ENCODE peak calls at places on chromosome 3, in six cellular contexts. One of them, this sample, is unnamed.

GRCh38 chr3:78734048-78734637 is 1033.7 kb downstream of the ROBO1 start:
- DNase-seq in BE2C: peak; percentile 37
- DNase-seq in aorta: no peak
- DNase-seq in OCI-LY7: no peak
- DNase-seq in right lobe of liver: no peak
- DNase-seq in breast epithelium: no peak
- DNase-seq in this sample: no peak

GRCh38 chr3:152385761-152386160 is 117.0 kb downstream of the MBNL1 start:
- DNase-seq in BE2C: no peak
- DNase-seq in aorta: no peak
- DNase-seq in OCI-LY7: no peak
- DNase-seq in right lobe of liver: no peak
- DNase-seq in breast epithelium: no peak
- DNase-seq in this sample: no peak

GRCh38 chr3:170572665-170573253 is 13.1 kb downstream of the SLC7A14 start:
- DNase-seq in BE2C: no peak
- DNase-seq in aorta: no peak
- DNase-seq in OCI-LY7: no peak
- DNase-seq in right lobe of liver: no peak
- DNase-seq in breast epithelium: no peak
- DNase-seq in this sample: no peak

GRCh38 chr3:188542196-188542595 is 388.2 kb downstream of the LPP start:
- DNase-seq in BE2C: no peak
- DNase-seq in aorta: no peak
- DNase-seq in OCI-LY7: no peak
- DNase-seq in right lobe of liver: no peak
- DNase-seq in breast epithelium: no peak
- DNase-seq in this sample: no peak

GRCh38 chr3:158660711-158661110 is 11.7 kb downstream of the LXN start:
- DNase-seq in BE2C: no peak
- DNase-seq in aorta: no peak
- DNase-seq in OCI-LY7: no peak
- DNase-seq in right lobe of liver: no peak
- DNase-seq in breast epithelium: no peak
- DNase-seq in this sample: no peak

GRCh38 chr3:185715091-185715490 is 109.8 kb downstream of the IGF2BP2 start:
- DNase-seq in BE2C: no peak
- DNase-seq in aorta: no peak
- DNase-seq in OCI-LY7: no peak
- DNase-seq in right lobe of liver: no peak
- DNase-seq in breast epithelium: no peak
- DNase-seq in this sample: no peak

GRCh38 chr3:194985031-194985578 is 285.9 kb downstream of the XXYLT1 start:
- DNase-seq in BE2C: no peak
- DNase-seq in aorta: peak; percentile 86
- DNase-seq in OCI-LY7: no peak
- DNase-seq in right lobe of liver: peak; percentile 79
- DNase-seq in breast epithelium: peak; percentile 19
- DNase-seq in this sample: no peak

GRCh38 chr3:60298141-60298540 is 953.1 kb downstream of the FHIT start:
- DNase-seq in BE2C: no peak
- DNase-seq in aorta: no peak
- DNase-seq in OCI-LY7: no peak
- DNase-seq in right lobe of liver: no peak
- DNase-seq in breast epithelium: no peak
- DNase-seq in this sample: no peak

GRCh38 chr3:94115482-94115881 is 52.6 kb downstream of the NSUN3 start:
- DNase-seq in BE2C: peak; percentile 36
- DNase-seq in aorta: no peak
- DNase-seq in OCI-LY7: peak; percentile 3
- DNase-seq in right lobe of liver: no peak
- DNase-seq in breast epithelium: no peak
- DNase-seq in this sample: no peak

GRCh38 chr3:186411994-186412393 is 50.0 kb upstream of the DGKG start:
- DNase-seq in BE2C: no peak
- DNase-seq in aorta: no peak
- DNase-seq in OCI-LY7: no peak
- DNase-seq in right lobe of liver: no peak
- DNase-seq in breast epithelium: no peak
- DNase-seq in this sample: no peak

GRCh38 chr3:5677560-5677959 is 490.1 kb downstream of the EDEM1 start:
- DNase-seq in BE2C: no peak
- DNase-seq in aorta: no peak
- DNase-seq in OCI-LY7: no peak
- DNase-seq in right lobe of liver: no peak
- DNase-seq in breast epithelium: no peak
- DNase-seq in this sample: no peak

DNA sequence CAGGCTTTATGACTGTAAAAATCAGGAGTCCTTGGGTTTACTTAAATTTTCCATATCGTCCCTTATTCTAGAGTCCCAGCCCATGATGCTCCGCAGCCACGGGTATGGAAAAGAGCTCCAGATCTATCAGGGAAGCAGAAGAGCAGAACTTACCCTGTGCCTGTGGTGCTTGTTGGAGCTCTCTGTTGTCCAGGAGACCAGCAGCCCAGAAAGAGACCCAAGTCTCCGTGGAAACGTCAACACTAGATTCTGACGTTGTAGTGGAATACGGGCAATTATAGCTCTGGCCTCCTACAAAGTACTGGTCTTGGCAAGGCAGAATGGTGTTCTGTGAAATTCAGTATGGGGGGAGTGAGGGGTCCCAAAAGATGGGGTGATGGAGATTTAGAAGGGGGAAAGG is 2.0 kb downstream of the GMNC start:
- DNase-seq in BE2C: no peak
- DNase-seq in aorta: no peak
- DNase-seq in OCI-LY7: no peak
- DNase-seq in right lobe of liver: no peak
- DNase-seq in breast epithelium: no peak
- DNase-seq in this sample: no peak
- H3K9me3 ChIP-seq in BE2C: no peaks in the 10 kb centered on the region
- H3K9me3 ChIP-seq in aorta: no peaks in the 10 kb centered on the region
- H3K9me3 ChIP-seq in OCI-LY7: no peaks in the 10 kb centered on the region
- H3K9me3 ChIP-seq in right lobe of liver: no peaks in the 10 kb centered on the region
- H3K9me3 ChIP-seq in breast epithelium: no peaks in the 10 kb centered on the region
- H3K9me3 ChIP-seq in this sample: no peaks in the 10 kb centered on the region

GRCh38 chr3:30827080-30827479 is 67.4 kb downstream of the GADL1 start:
- DNase-seq in BE2C: no peak
- DNase-seq in aorta: no peak
- DNase-seq in OCI-LY7: no peak
- DNase-seq in right lobe of liver: no peak
- DNase-seq in breast epithelium: no peak
- DNase-seq in this sample: no peak
- H3K9me3 ChIP-seq in BE2C: no peaks in the 10 kb centered on the region
- H3K9me3 ChIP-seq in aorta: no peaks in the 10 kb centered on the region
- H3K9me3 ChIP-seq in OCI-LY7: no peaks in the 10 kb centered on the region
- H3K9me3 ChIP-seq in right lobe of liver: no peaks in the 10 kb centered on the region
- H3K9me3 ChIP-seq in breast epithelium: no peaks in the 10 kb centered on the region
- H3K9me3 ChIP-seq in this sample: peaks cover 3% of the 10 kb centered on the region

GRCh38 chr3:31653464-31653863 is 120.7 kb downstream of the STT3B start:
- DNase-seq in BE2C: no peak
- DNase-seq in aorta: no peak
- DNase-seq in OCI-LY7: no peak
- DNase-seq in right lobe of liver: no peak
- DNase-seq in breast epithelium: no peak
- DNase-seq in this sample: no peak

GRCh38 chr3:31652296-31652695 is 119.6 kb downstream of the STT3B start:
- DNase-seq in BE2C: no peak
- DNase-seq in aorta: no peak
- DNase-seq in OCI-LY7: no peak
- DNase-seq in right lobe of liver: no peak
- DNase-seq in breast epithelium: no peak
- DNase-seq in this sample: no peak

GRCh38 chr3:31659246-31659645 is 126.5 kb downstream of the STT3B start:
- DNase-seq in BE2C: no peak
- DNase-seq in aorta: no peak
- DNase-seq in OCI-LY7: no peak
- DNase-seq in right lobe of liver: no peak
- DNase-seq in breast epithelium: no peak
- DNase-seq in this sample: no peak

DNA sequence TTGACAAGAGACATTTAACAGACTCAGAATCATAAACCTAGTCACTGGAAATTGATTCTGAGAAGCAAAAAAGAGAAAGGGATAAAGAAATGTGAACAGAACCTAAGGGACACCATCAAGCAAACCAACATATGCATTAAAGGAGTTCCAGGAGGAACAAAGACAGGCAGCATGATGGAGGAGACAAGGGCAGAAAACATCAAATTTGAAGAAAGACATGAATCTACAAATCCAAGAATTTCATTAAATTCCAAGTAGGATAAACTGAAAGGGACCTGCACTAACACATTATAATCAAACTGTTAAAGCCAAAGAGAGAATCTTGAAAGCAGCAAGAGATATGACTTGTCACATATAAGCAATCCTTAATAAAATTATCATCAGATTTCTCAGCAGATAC is 122.3 kb downstream of the STT3B start:
- DNase-seq in BE2C: no peak
- DNase-seq in aorta: no peak
- DNase-seq in OCI-LY7: no peak
- DNase-seq in right lobe of liver: no peak
- DNase-seq in breast epithelium: no peak
- DNase-seq in this sample: no peak
- H3K9me3 ChIP-seq in BE2C: no peaks in the 10 kb centered on the region
- H3K9me3 ChIP-seq in aorta: peaks cover 2% of the 10 kb centered on the region
- H3K9me3 ChIP-seq in OCI-LY7: peaks cover 28% of the 10 kb centered on the region
- H3K9me3 ChIP-seq in right lobe of liver: no peaks in the 10 kb centered on the region
- H3K9me3 ChIP-seq in breast epithelium: peaks cover 56% of the 10 kb centered on the region
- H3K9me3 ChIP-seq in this sample: peaks cover 29% of the 10 kb centered on the region

GRCh38 chr3:45413172-45413765 is 24.9 kb downstream of the LARS2 start:
- DNase-seq in BE2C: no peak
- DNase-seq in aorta: no peak
- DNase-seq in OCI-LY7: no peak
- DNase-seq in right lobe of liver: no peak
- DNase-seq in breast epithelium: no peak
- DNase-seq in this sample: no peak

GRCh38 chr3:45412731-45413130 is 24.4 kb downstream of the LARS2 start:
- DNase-seq in BE2C: peak; percentile 55
- DNase-seq in aorta: no peak
- DNase-seq in OCI-LY7: no peak
- DNase-seq in right lobe of liver: no peak
- DNase-seq in breast epithelium: no peak
- DNase-seq in this sample: no peak

GRCh38 chr3:45414823-45415222 is 26.4 kb downstream of the LARS2 start:
- DNase-seq in BE2C: no peak
- DNase-seq in aorta: no peak
- DNase-seq in OCI-LY7: no peak
- DNase-seq in right lobe of liver: no peak
- DNase-seq in breast epithelium: no peak
- DNase-seq in this sample: no peak

GRCh38 chr3:45414341-45414740 is 26.0 kb downstream of the LARS2 start:
- DNase-seq in BE2C: no peak
- DNase-seq in aorta: no peak
- DNase-seq in OCI-LY7: no peak
- DNase-seq in right lobe of liver: no peak
- DNase-seq in breast epithelium: no peak
- DNase-seq in this sample: no peak

GRCh38 chr3:45417949-45418847 is 29.8 kb downstream of the LARS2 start:
- DNase-seq in BE2C: no peak
- DNase-seq in aorta: no peak
- DNase-seq in OCI-LY7: no peak
- DNase-seq in right lobe of liver: no peak
- DNase-seq in breast epithelium: peak; percentile 19
- DNase-seq in this sample: no peak
- H3K9me3 ChIP-seq in BE2C: no peaks in the 10 kb centered on the region
- H3K9me3 ChIP-seq in aorta: no peaks in the 10 kb centered on the region
- H3K9me3 ChIP-seq in OCI-LY7: no peaks in the 10 kb centered on the region
- H3K9me3 ChIP-seq in right lobe of liver: no peaks in the 10 kb centered on the region
- H3K9me3 ChIP-seq in breast epithelium: no peaks in the 10 kb centered on the region
- H3K9me3 ChIP-seq in this sample: no peaks in the 10 kb centered on the region

DNA sequence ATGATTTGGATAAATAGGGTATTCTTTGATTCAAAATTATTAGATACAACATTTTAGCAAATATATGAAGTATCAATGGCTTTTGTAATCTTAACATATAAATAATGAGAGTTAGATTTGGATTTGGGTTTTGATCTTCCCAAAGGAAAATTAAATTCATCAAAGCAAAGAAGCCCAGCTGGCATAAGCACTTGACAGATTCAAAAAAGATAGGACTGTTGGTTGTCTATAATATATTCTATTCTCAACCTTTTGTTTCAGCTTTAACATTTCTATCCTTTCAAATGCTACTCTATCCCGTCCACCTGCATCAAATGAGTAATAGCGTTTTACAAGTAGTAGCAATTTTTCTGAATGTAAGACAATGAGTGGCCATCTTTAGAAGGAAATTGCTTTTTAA is 277.9 kb downstream of the UBE2E2 start:
- DNase-seq in BE2C: no peak
- DNase-seq in aorta: no peak
- DNase-seq in OCI-LY7: no peak
- DNase-seq in right lobe of liver: no peak
- DNase-seq in breast epithelium: no peak
- DNase-seq in this sample: no peak
- H3K9me3 ChIP-seq in BE2C: no peaks in the 10 kb centered on the region
- H3K9me3 ChIP-seq in aorta: no peaks in the 10 kb centered on the region
- H3K9me3 ChIP-seq in OCI-LY7: peaks cover 52% of the 10 kb centered on the region
- H3K9me3 ChIP-seq in right lobe of liver: no peaks in the 10 kb centered on the region
- H3K9me3 ChIP-seq in breast epithelium: peaks cover 12% of the 10 kb centered on the region
- H3K9me3 ChIP-seq in this sample: no peaks in the 10 kb centered on the region